ENCODE peak calls at places on chromosomes 16 and 17, in five cellular contexts. One of them, this sample, is unnamed.

GRCh38 chr17:10261098-10261497 is 62.7 kb upstream of the GAS7 start:
- DNase-seq in sigmoid colon: no peak
- DNase-seq in pancreas: no peak
- DNase-seq in transverse colon: no peak
- DNase-seq in fibroblast of lung: no peak
- DNase-seq in this sample: no peak

GRCh38 chr16:15572329-15573001 is 70.5 kb downstream of the MARF1 start:
- DNase-seq in sigmoid colon: no peak
- DNase-seq in pancreas: no peak
- DNase-seq in transverse colon: no peak
- DNase-seq in fibroblast of lung: peak
- DNase-seq in this sample: no peak

GRCh38 chr17:6682339-6682738 is 30.8 kb downstream of the C17orf100 start:
- DNase-seq in sigmoid colon: no peak
- DNase-seq in pancreas: no peak
- DNase-seq in transverse colon: no peak
- DNase-seq in fibroblast of lung: no peak
- DNase-seq in this sample: no peak

GRCh38 chr16:87115646-87116045 is 201.5 kb downstream of the C16orf95 start:
- DNase-seq in sigmoid colon: no peak
- DNase-seq in pancreas: no peak
- DNase-seq in transverse colon: no peak
- DNase-seq in fibroblast of lung: no peak
- DNase-seq in this sample: no peak

GRCh38 chr17:5413682-5414081 is 5.8 kb downstream of the NUP88 start:
- DNase-seq in sigmoid colon: no peak
- DNase-seq in pancreas: no peak
- DNase-seq in transverse colon: no peak
- DNase-seq in fibroblast of lung: peak
- DNase-seq in this sample: no peak

GRCh38 chr17:21286066-21286770 is 1.7 kb downstream of the MAP2K3 start:
- DNase-seq in sigmoid colon: peak
- DNase-seq in pancreas: peak
- DNase-seq in transverse colon: peak
- DNase-seq in fibroblast of lung: peak
- DNase-seq in this sample: peak

GRCh38 chr16:23385441-23385840 is 67.5 kb downstream of the COG7 start:
- DNase-seq in sigmoid colon: no peak
- DNase-seq in pancreas: no peak
- DNase-seq in transverse colon: no peak
- DNase-seq in fibroblast of lung: no peak
- DNase-seq in this sample: no peak

GRCh38 chr16:1527836-1528811 is 5.3 kb upstream of the TMEM204 start:
- DNase-seq in sigmoid colon: no peak
- DNase-seq in pancreas: peak
- DNase-seq in transverse colon: no peak
- DNase-seq in fibroblast of lung: no peak
- DNase-seq in this sample: no peak

GRCh38 chr16:57480127-57480753 is 6.1 kb downstream of the DOK4 start:
- DNase-seq in sigmoid colon: peak
- DNase-seq in pancreas: peak
- DNase-seq in transverse colon: peak
- DNase-seq in fibroblast of lung: peak
- DNase-seq in this sample: peak

GRCh38 chr17:19987897-19988296 is 10.3 kb upstream of the AKAP10 start:
- DNase-seq in sigmoid colon: no peak
- DNase-seq in pancreas: no peak
- DNase-seq in transverse colon: no peak
- DNase-seq in fibroblast of lung: no peak
- DNase-seq in this sample: no peak

GRCh38 chr17:4407851-4408250 is 25.9 kb upstream of the SPNS3 start:
- DNase-seq in sigmoid colon: no peak
- DNase-seq in pancreas: peak
- DNase-seq in transverse colon: no peak
- DNase-seq in fibroblast of lung: peak
- DNase-seq in this sample: peak

GRCh38 chr16:46974352-46974751 is 878 bp upstream of the DNAJA2 start:
- DNase-seq in sigmoid colon: no peak
- DNase-seq in pancreas: no peak
- DNase-seq in transverse colon: no peak
- DNase-seq in fibroblast of lung: peak
- DNase-seq in this sample: no peak

GRCh38 chr16:79598341-79599181 is 2.0 kb downstream of the MAF start:
- DNase-seq in sigmoid colon: peak
- DNase-seq in pancreas: peak
- DNase-seq in transverse colon: peak
- DNase-seq in fibroblast of lung: peak
- DNase-seq in this sample: peak

GRCh38 chr16:10080031-10080772 is 102.0 kb downstream of the GRIN2A start:
- DNase-seq in sigmoid colon: peak
- DNase-seq in pancreas: peak
- DNase-seq in transverse colon: no peak
- DNase-seq in fibroblast of lung: peak
- DNase-seq in this sample: peak

GRCh38 chr17:40295471-40296457 is 8.1 kb downstream of the CDC6 start:
- DNase-seq in sigmoid colon: no peak
- DNase-seq in pancreas: no peak
- DNase-seq in transverse colon: no peak
- DNase-seq in fibroblast of lung: no peak
- DNase-seq in this sample: no peak

GRCh38 chr16:27746076-27746855 is 196.3 kb downstream of the KATNIP start:
- DNase-seq in sigmoid colon: no peak
- DNase-seq in pancreas: no peak
- DNase-seq in transverse colon: no peak
- DNase-seq in fibroblast of lung: no peak
- DNase-seq in this sample: no peak

GRCh38 chr16:2530629-2531318 is 434 bp downstream of the CEMP1 start:
- DNase-seq in sigmoid colon: no peak
- DNase-seq in pancreas: no peak
- DNase-seq in transverse colon: no peak
- DNase-seq in fibroblast of lung: no peak
- DNase-seq in this sample: no peak
- H3K27ac ChIP-seq in sigmoid colon: peak
- H3K27ac ChIP-seq in pancreas: peak
- H3K27ac ChIP-seq in transverse colon: peak
- H3K27ac ChIP-seq in fibroblast of lung: peak
- H3K27ac ChIP-seq in this sample: no peak

GRCh38 chr17:72617557-72617956 is 474.9 kb downstream of the SLC39A11 start:
- DNase-seq in sigmoid colon: no peak
- DNase-seq in pancreas: no peak
- DNase-seq in transverse colon: no peak
- DNase-seq in fibroblast of lung: no peak
- DNase-seq in this sample: no peak
- H3K4me3 ChIP-seq in sigmoid colon: no peak
- H3K4me3 ChIP-seq in pancreas: no peak
- H3K4me3 ChIP-seq in transverse colon: peak
- H3K4me3 ChIP-seq in fibroblast of lung: no peak
- H3K4me3 ChIP-seq in this sample: no peak

GRCh38 chr17:82751571-82752370 is at the start of gene TBCD:
- DNase-seq in sigmoid colon: peak
- DNase-seq in pancreas: peak
- DNase-seq in transverse colon: peak
- DNase-seq in fibroblast of lung: peak
- DNase-seq in this sample: peak
- H3K27ac ChIP-seq in sigmoid colon: peak
- H3K27ac ChIP-seq in pancreas: peak
- H3K27ac ChIP-seq in transverse colon: peak
- H3K27ac ChIP-seq in fibroblast of lung: peak
- H3K27ac ChIP-seq in this sample: peak

GRCh38 chr17:78230996-78231931 is at the start of gene TMEM235:
- DNase-seq in sigmoid colon: no peak
- DNase-seq in pancreas: no peak
- DNase-seq in transverse colon: no peak
- DNase-seq in fibroblast of lung: no peak
- DNase-seq in this sample: no peak
- H3K4me3 ChIP-seq in sigmoid colon: no peak
- H3K4me3 ChIP-seq in pancreas: no peak
- H3K4me3 ChIP-seq in transverse colon: no peak
- H3K4me3 ChIP-seq in fibroblast of lung: no peak
- H3K4me3 ChIP-seq in this sample: no peak

GRCh38 chr17:32152130-32152529 is 9.8 kb downstream of the RHOT1 start:
- DNase-seq in sigmoid colon: no peak
- DNase-seq in pancreas: no peak
- DNase-seq in transverse colon: peak
- DNase-seq in fibroblast of lung: no peak
- DNase-seq in this sample: peak
- H3K27ac ChIP-seq in sigmoid colon: no peak
- H3K27ac ChIP-seq in pancreas: peak
- H3K27ac ChIP-seq in transverse colon: peak
- H3K27ac ChIP-seq in fibroblast of lung: no peak
- H3K27ac ChIP-seq in this sample: no peak

GRCh38 chr17:61409301-61410099 is 9.9 kb downstream of the TBX2 start:
- DNase-seq in sigmoid colon: peak
- DNase-seq in pancreas: peak
- DNase-seq in transverse colon: peak
- DNase-seq in fibroblast of lung: peak
- DNase-seq in this sample: peak
- H3K4me3 ChIP-seq in sigmoid colon: peak
- H3K4me3 ChIP-seq in pancreas: peak
- H3K4me3 ChIP-seq in transverse colon: peak
- H3K4me3 ChIP-seq in fibroblast of lung: peak
- H3K4me3 ChIP-seq in this sample: peak

GRCh38 chr17:76426853-76427252 is 26.1 kb downstream of the UBE2O start:
- DNase-seq in sigmoid colon: no peak
- DNase-seq in pancreas: no peak
- DNase-seq in transverse colon: no peak
- DNase-seq in fibroblast of lung: no peak
- DNase-seq in this sample: no peak
- H3K27ac ChIP-seq in sigmoid colon: no peak
- H3K27ac ChIP-seq in pancreas: no peak
- H3K27ac ChIP-seq in transverse colon: peak
- H3K27ac ChIP-seq in fibroblast of lung: no peak
- H3K27ac ChIP-seq in this sample: no peak

GRCh38 chr17:63819585-63820537 is 7.4 kb upstream of the PSMC5 start:
- DNase-seq in sigmoid colon: no peak
- DNase-seq in pancreas: no peak
- DNase-seq in transverse colon: no peak
- DNase-seq in fibroblast of lung: no peak
- DNase-seq in this sample: no peak
- H3K4me3 ChIP-seq in sigmoid colon: no peak
- H3K4me3 ChIP-seq in pancreas: no peak
- H3K4me3 ChIP-seq in transverse colon: no peak
- H3K4me3 ChIP-seq in fibroblast of lung: no peak
- H3K4me3 ChIP-seq in this sample: no peak

DNA sequence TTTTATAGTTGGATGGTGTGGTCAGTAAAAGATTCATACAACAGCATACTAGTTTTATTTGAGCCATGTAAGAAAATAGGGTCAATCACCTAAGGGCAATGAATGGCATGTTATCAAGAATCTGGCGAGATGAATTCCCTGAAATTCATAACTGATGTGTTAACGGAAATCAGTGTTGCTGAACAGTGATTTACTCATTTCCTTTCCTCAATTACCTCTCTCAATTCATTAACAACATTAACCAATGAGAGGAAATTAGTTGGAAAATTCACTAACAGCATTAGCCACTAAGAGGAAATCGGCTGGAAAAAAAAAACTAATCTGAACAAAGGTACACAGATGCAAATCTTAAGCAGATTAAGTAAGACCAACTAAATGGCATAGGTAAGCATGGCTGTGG is 6.3 kb downstream of the CMTR2 start:
- DNase-seq in sigmoid colon: no peak
- DNase-seq in pancreas: no peak
- DNase-seq in transverse colon: no peak
- DNase-seq in fibroblast of lung: no peak
- DNase-seq in this sample: no peak
- H3K27ac ChIP-seq in sigmoid colon: no peak
- H3K27ac ChIP-seq in pancreas: no peak
- H3K27ac ChIP-seq in transverse colon: no peak
- H3K27ac ChIP-seq in fibroblast of lung: no peak
- H3K27ac ChIP-seq in this sample: no peak

GRCh38 chr17:61492759-61493526 is 40.7 kb downstream of the TBX4 start:
- DNase-seq in sigmoid colon: no peak
- DNase-seq in pancreas: no peak
- DNase-seq in transverse colon: no peak
- DNase-seq in fibroblast of lung: peak
- DNase-seq in this sample: no peak
- H3K4me3 ChIP-seq in sigmoid colon: no peak
- H3K4me3 ChIP-seq in pancreas: no peak
- H3K4me3 ChIP-seq in transverse colon: no peak
- H3K4me3 ChIP-seq in fibroblast of lung: no peak
- H3K4me3 ChIP-seq in this sample: no peak